ENCODE peak calls at places on chromosomes 12 and 14, in eight cellular contexts. One of them, this sample, is unnamed.

GRCh38 chr12:1811281-1811947 is 9.0 kb upstream of the LRTM2 start:
- DNase-seq in fibroblast of the aortic adventitia: no peak
- DNase-seq in CD8-positive, alpha-beta T cell: peak; percentile 40
- DNase-seq in A549: no peak
- DNase-seq in endodermal cell: no peak
- DNase-seq in IMR-90: peak; percentile 52
- DNase-seq in nephron progenitor cell: no peak
- DNase-seq in fibroblast of lung: peak; percentile 79
- DNase-seq in this sample: no peak

GRCh38 chr14:105199093-105199492 is 18.0 kb upstream of the NUDT14 start:
- DNase-seq in endodermal cell: no peak
- DNase-seq in CD8-positive, alpha-beta T cell: no peak
- DNase-seq in fibroblast of lung: peak; percentile 61
- DNase-seq in nephron progenitor cell: no peak
- DNase-seq in fibroblast of the aortic adventitia: no peak
- DNase-seq in IMR-90: peak; percentile 19
- DNase-seq in A549: no peak
- DNase-seq in this sample: no peak

GRCh38 chr14:69611264-69612013 is at the start of gene SUSD6:
- DNase-seq in CD8-positive, alpha-beta T cell: peak; percentile 87
- DNase-seq in endodermal cell: peak; percentile 94
- DNase-seq in fibroblast of lung: peak; percentile 82
- DNase-seq in fibroblast of the aortic adventitia: peak; percentile 84
- DNase-seq in IMR-90: peak; percentile 85
- DNase-seq in A549: peak; percentile 86
- DNase-seq in nephron progenitor cell: peak; percentile 86
- DNase-seq in this sample: peak; percentile 64

GRCh38 chr12:6612247-6612646 is 5.1 kb upstream of the CHD4 start:
- DNase-seq in fibroblast of the aortic adventitia: no peak
- DNase-seq in A549: no peak
- DNase-seq in IMR-90: no peak
- DNase-seq in nephron progenitor cell: no peak
- DNase-seq in endodermal cell: no peak
- DNase-seq in CD8-positive, alpha-beta T cell: peak; percentile 46
- DNase-seq in fibroblast of lung: no peak
- DNase-seq in this sample: no peak

GRCh38 chr12:8722286-8722685 is 24.5 kb downstream of the RIMKLB start:
- DNase-seq in A549: no peak
- DNase-seq in fibroblast of the aortic adventitia: no peak
- DNase-seq in CD8-positive, alpha-beta T cell: no peak
- DNase-seq in fibroblast of lung: no peak
- DNase-seq in IMR-90: no peak
- DNase-seq in endodermal cell: no peak
- DNase-seq in nephron progenitor cell: no peak
- DNase-seq in this sample: no peak

GRCh38 chr12:1848741-1849140 is 28.4 kb downstream of the LRTM2 start:
- DNase-seq in CD8-positive, alpha-beta T cell: no peak
- DNase-seq in endodermal cell: peak; percentile 20
- DNase-seq in nephron progenitor cell: no peak
- DNase-seq in fibroblast of lung: no peak
- DNase-seq in A549: no peak
- DNase-seq in fibroblast of the aortic adventitia: no peak
- DNase-seq in IMR-90: no peak
- DNase-seq in this sample: no peak

GRCh38 chr12:132657004-132657727 is 30.0 kb downstream of the POLE start:
- DNase-seq in fibroblast of the aortic adventitia: no peak
- DNase-seq in A549: no peak
- DNase-seq in CD8-positive, alpha-beta T cell: no peak
- DNase-seq in IMR-90: no peak
- DNase-seq in endodermal cell: no peak
- DNase-seq in nephron progenitor cell: no peak
- DNase-seq in fibroblast of lung: no peak
- DNase-seq in this sample: no peak

GRCh38 chr12:113222730-113223531 is 1.7 kb downstream of the TPCN1 start:
- DNase-seq in fibroblast of the aortic adventitia: peak; percentile 88
- DNase-seq in IMR-90: peak; percentile 92
- DNase-seq in fibroblast of lung: peak; percentile 85
- DNase-seq in nephron progenitor cell: no peak
- DNase-seq in CD8-positive, alpha-beta T cell: no peak
- DNase-seq in A549: peak; percentile 94
- DNase-seq in endodermal cell: peak; percentile 73
- DNase-seq in this sample: peak; percentile 75

GRCh38 chr14:68603682-68604360 is 189.0 kb downstream of the ZFP36L1 start:
- DNase-seq in fibroblast of the aortic adventitia: no peak
- DNase-seq in CD8-positive, alpha-beta T cell: no peak
- DNase-seq in A549: no peak
- DNase-seq in endodermal cell: peak; percentile 37
- DNase-seq in IMR-90: no peak
- DNase-seq in fibroblast of lung: no peak
- DNase-seq in nephron progenitor cell: no peak
- DNase-seq in this sample: no peak

GRCh38 chr12:97456792-97457191 is 5.8 kb upstream of the RMST start:
- DNase-seq in CD8-positive, alpha-beta T cell: no peak
- DNase-seq in IMR-90: no peak
- DNase-seq in fibroblast of the aortic adventitia: no peak
- DNase-seq in fibroblast of lung: no peak
- DNase-seq in nephron progenitor cell: no peak
- DNase-seq in endodermal cell: no peak
- DNase-seq in A549: no peak
- DNase-seq in this sample: no peak

GRCh38 chr14:98185036-98185435 is 1087.0 kb downstream of the BCL11B start:
- DNase-seq in A549: no peak
- DNase-seq in IMR-90: no peak
- DNase-seq in CD8-positive, alpha-beta T cell: no peak
- DNase-seq in endodermal cell: no peak
- DNase-seq in nephron progenitor cell: no peak
- DNase-seq in fibroblast of the aortic adventitia: no peak
- DNase-seq in fibroblast of lung: no peak
- DNase-seq in this sample: no peak

GRCh38 chr12:96044017-96044985 is 8.9 kb upstream of the LTA4H start:
- DNase-seq in CD8-positive, alpha-beta T cell: no peak
- DNase-seq in IMR-90: peak; percentile 84
- DNase-seq in A549: no peak
- DNase-seq in fibroblast of the aortic adventitia: peak; percentile 82
- DNase-seq in nephron progenitor cell: no peak
- DNase-seq in endodermal cell: no peak
- DNase-seq in fibroblast of lung: peak; percentile 69
- DNase-seq in this sample: peak; percentile 22

GRCh38 chr14:75165586-75166391 is 10.6 kb downstream of the TMED10 start:
- DNase-seq in fibroblast of lung: peak; percentile 55
- DNase-seq in IMR-90: no peak
- DNase-seq in fibroblast of the aortic adventitia: no peak
- DNase-seq in CD8-positive, alpha-beta T cell: no peak
- DNase-seq in A549: no peak
- DNase-seq in nephron progenitor cell: no peak
- DNase-seq in endodermal cell: no peak
- DNase-seq in this sample: no peak

GRCh38 chr12:25958254-25959068 is at the start of gene RASSF8:
- DNase-seq in CD8-positive, alpha-beta T cell: no peak
- DNase-seq in fibroblast of the aortic adventitia: peak; percentile 69
- DNase-seq in A549: peak; percentile 62
- DNase-seq in endodermal cell: peak; percentile 92
- DNase-seq in IMR-90: peak; percentile 72
- DNase-seq in fibroblast of lung: peak; percentile 70
- DNase-seq in nephron progenitor cell: peak; percentile 83
- DNase-seq in this sample: peak; percentile 58

GRCh38 chr12:1933342-1933992 is 15.0 kb upstream of the CACNA2D4 start:
- DNase-seq in nephron progenitor cell: peak; percentile 37
- DNase-seq in fibroblast of lung: peak; percentile 77
- DNase-seq in A549: no peak
- DNase-seq in fibroblast of the aortic adventitia: peak; percentile 13
- DNase-seq in endodermal cell: peak; percentile 60
- DNase-seq in IMR-90: peak; percentile 81
- DNase-seq in CD8-positive, alpha-beta T cell: no peak
- DNase-seq in this sample: no peak

GRCh38 chr12:75315518-75315917 is 14.6 kb downstream of the CAPS2 start:
- DNase-seq in IMR-90: peak; percentile 64
- DNase-seq in nephron progenitor cell: no peak
- DNase-seq in fibroblast of the aortic adventitia: peak; percentile 47
- DNase-seq in fibroblast of lung: peak; percentile 82
- DNase-seq in CD8-positive, alpha-beta T cell: no peak
- DNase-seq in endodermal cell: no peak
- DNase-seq in A549: peak; percentile 17
- DNase-seq in this sample: no peak

GRCh38 chr14:88550078-88550477 is 4.7 kb downstream of the PTPN21 start:
- DNase-seq in fibroblast of lung: no peak
- DNase-seq in A549: no peak
- DNase-seq in endodermal cell: no peak
- DNase-seq in CD8-positive, alpha-beta T cell: no peak
- DNase-seq in IMR-90: no peak
- DNase-seq in nephron progenitor cell: no peak
- DNase-seq in fibroblast of the aortic adventitia: no peak
- DNase-seq in this sample: no peak

GRCh38 chr14:88552859-88553258 is 1.9 kb downstream of the PTPN21 start:
- DNase-seq in A549: no peak
- DNase-seq in fibroblast of lung: no peak
- DNase-seq in endodermal cell: no peak
- DNase-seq in fibroblast of the aortic adventitia: no peak
- DNase-seq in nephron progenitor cell: no peak
- DNase-seq in CD8-positive, alpha-beta T cell: no peak
- DNase-seq in IMR-90: no peak
- DNase-seq in this sample: no peak

GRCh38 chr14:88553886-88554457 is 835 bp downstream of the PTPN21 start:
- DNase-seq in IMR-90: peak; percentile 8
- DNase-seq in nephron progenitor cell: no peak
- DNase-seq in endodermal cell: no peak
- DNase-seq in fibroblast of lung: peak; percentile 32
- DNase-seq in A549: no peak
- DNase-seq in CD8-positive, alpha-beta T cell: no peak
- DNase-seq in fibroblast of the aortic adventitia: peak; percentile 42
- DNase-seq in this sample: no peak

GRCh38 chr14:88551936-88552565 is 2.8 kb downstream of the PTPN21 start:
- DNase-seq in IMR-90: peak; percentile 19
- DNase-seq in fibroblast of the aortic adventitia: peak; percentile 34
- DNase-seq in CD8-positive, alpha-beta T cell: no peak
- DNase-seq in fibroblast of lung: peak; percentile 34
- DNase-seq in nephron progenitor cell: peak; percentile 16
- DNase-seq in A549: no peak
- DNase-seq in endodermal cell: peak; percentile 73
- DNase-seq in this sample: no peak

GRCh38 chr14:88551094-88551870 is 3.5 kb downstream of the PTPN21 start:
- DNase-seq in IMR-90: peak; percentile 82
- DNase-seq in endodermal cell: peak; percentile 94
- DNase-seq in nephron progenitor cell: peak; percentile 74
- DNase-seq in fibroblast of lung: peak; percentile 82
- DNase-seq in fibroblast of the aortic adventitia: peak; percentile 89
- DNase-seq in CD8-positive, alpha-beta T cell: peak; percentile 34
- DNase-seq in A549: peak; percentile 91
- DNase-seq in this sample: peak; percentile 54
- TF ChIP-seq CTCF in IMR-90: peak; percentile 40
- TF ChIP-seq CTCF in endodermal cell: peak; percentile 64
- TF ChIP-seq CTCF in nephron progenitor cell: no peak
- TF ChIP-seq CTCF in fibroblast of lung: peak; percentile 36
- TF ChIP-seq CTCF in fibroblast of the aortic adventitia: peak; percentile 42
- TF ChIP-seq CTCF in CD8-positive, alpha-beta T cell: no peak
- TF ChIP-seq CTCF in A549: peak; percentile 22
- TF ChIP-seq CTCF in this sample: peak; percentile 51

GRCh38 chr12:104656383-104656782 is 199.6 kb downstream of the CHST11 start:
- DNase-seq in fibroblast of lung: no peak
- DNase-seq in endodermal cell: peak; percentile 76
- DNase-seq in nephron progenitor cell: no peak
- DNase-seq in A549: no peak
- DNase-seq in fibroblast of the aortic adventitia: no peak
- DNase-seq in CD8-positive, alpha-beta T cell: no peak
- DNase-seq in IMR-90: no peak
- DNase-seq in this sample: no peak
- TF ChIP-seq CTCF in fibroblast of lung: no peak
- TF ChIP-seq CTCF in endodermal cell: no peak
- TF ChIP-seq CTCF in nephron progenitor cell: no peak
- TF ChIP-seq CTCF in A549: no peak
- TF ChIP-seq CTCF in fibroblast of the aortic adventitia: no peak
- TF ChIP-seq CTCF in CD8-positive, alpha-beta T cell: no peak
- TF ChIP-seq CTCF in IMR-90: no peak
- TF ChIP-seq CTCF in this sample: no peak

DNA sequence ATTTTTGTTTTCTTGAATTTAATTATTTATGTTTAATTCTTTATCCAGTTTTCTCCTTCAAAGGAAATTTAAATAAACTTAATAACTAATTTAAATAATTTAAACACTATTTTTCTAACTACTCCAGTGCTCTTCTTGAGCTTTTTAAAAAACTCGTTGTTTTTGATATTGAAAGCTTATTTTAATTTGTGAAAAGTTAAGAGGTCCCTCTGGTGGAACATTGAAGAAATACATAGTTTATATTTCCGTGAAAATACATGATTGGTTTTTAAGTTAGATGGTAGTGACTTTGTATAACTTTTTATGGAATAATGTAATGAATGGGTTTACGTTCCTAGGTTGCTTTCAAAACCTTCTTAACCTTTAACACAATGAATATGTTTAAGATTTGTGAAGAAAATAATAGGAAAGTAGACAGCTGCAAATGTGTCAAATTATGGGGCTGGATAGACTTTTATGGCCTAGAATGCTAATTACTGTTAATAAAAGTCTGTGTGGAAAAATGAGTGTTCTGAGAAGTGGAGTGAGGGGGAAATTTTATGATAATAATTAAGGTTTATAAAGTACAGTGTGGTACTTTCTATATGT is 45.9 kb upstream of the MSRB3 start:
- DNase-seq in IMR-90: peak; percentile 38
- DNase-seq in endodermal cell: no peak
- DNase-seq in fibroblast of the aortic adventitia: peak; percentile 53
- DNase-seq in A549: peak; percentile 22
- DNase-seq in CD8-positive, alpha-beta T cell: no peak
- DNase-seq in nephron progenitor cell: no peak
- DNase-seq in fibroblast of lung: peak; percentile 11
- DNase-seq in this sample: no peak
- TF ChIP-seq CTCF in IMR-90: peak; percentile 47
- TF ChIP-seq CTCF in endodermal cell: peak; percentile 72
- TF ChIP-seq CTCF in fibroblast of the aortic adventitia: peak; percentile 38
- TF ChIP-seq CTCF in A549: peak; percentile 47
- TF ChIP-seq CTCF in CD8-positive, alpha-beta T cell: peak; percentile 69
- TF ChIP-seq CTCF in nephron progenitor cell: peak; percentile 4
- TF ChIP-seq CTCF in fibroblast of lung: peak; percentile 17
- TF ChIP-seq CTCF in this sample: peak; percentile 36

GRCh38 chr12:23950011-23950774 is 723 bp upstream of the SOX5 start:
- DNase-seq in IMR-90: peak; percentile 16
- DNase-seq in fibroblast of the aortic adventitia: peak; percentile 31
- DNase-seq in endodermal cell: peak; percentile 73
- DNase-seq in nephron progenitor cell: peak; percentile 19
- DNase-seq in A549: no peak
- DNase-seq in fibroblast of lung: peak; percentile 23
- DNase-seq in CD8-positive, alpha-beta T cell: no peak
- DNase-seq in this sample: no peak

GRCh38 chr12:23950775-23951391 is 1.4 kb upstream of the SOX5 start:
- DNase-seq in nephron progenitor cell: peak; percentile 47
- DNase-seq in IMR-90: peak; percentile 17
- DNase-seq in fibroblast of lung: peak; percentile 39
- DNase-seq in CD8-positive, alpha-beta T cell: no peak
- DNase-seq in fibroblast of the aortic adventitia: peak; percentile 12
- DNase-seq in A549: no peak
- DNase-seq in endodermal cell: no peak
- DNase-seq in this sample: no peak

GRCh38 chr12:23952071-23952470 is 2.6 kb upstream of the SOX5 start:
- DNase-seq in IMR-90: no peak
- DNase-seq in A549: no peak
- DNase-seq in CD8-positive, alpha-beta T cell: no peak
- DNase-seq in fibroblast of lung: no peak
- DNase-seq in nephron progenitor cell: no peak
- DNase-seq in endodermal cell: no peak
- DNase-seq in fibroblast of the aortic adventitia: no peak
- DNase-seq in this sample: no peak

GRCh38 chr12:23947395-23947794 is 2.1 kb downstream of the SOX5 start:
- DNase-seq in A549: no peak
- DNase-seq in nephron progenitor cell: no peak
- DNase-seq in fibroblast of the aortic adventitia: no peak
- DNase-seq in CD8-positive, alpha-beta T cell: no peak
- DNase-seq in endodermal cell: no peak
- DNase-seq in fibroblast of lung: no peak
- DNase-seq in IMR-90: no peak
- DNase-seq in this sample: no peak

GRCh38 chr12:23949212-23950010 is at the start of gene SOX5:
- DNase-seq in endodermal cell: peak; percentile 85
- DNase-seq in fibroblast of lung: peak; percentile 81
- DNase-seq in nephron progenitor cell: peak; percentile 45
- DNase-seq in fibroblast of the aortic adventitia: peak; percentile 59
- DNase-seq in A549: peak; percentile 4
- DNase-seq in CD8-positive, alpha-beta T cell: no peak
- DNase-seq in IMR-90: peak; percentile 68
- DNase-seq in this sample: peak; percentile 10
- TF ChIP-seq CTCF in endodermal cell: no peak
- TF ChIP-seq CTCF in fibroblast of lung: no peak
- TF ChIP-seq CTCF in nephron progenitor cell: no peak
- TF ChIP-seq CTCF in fibroblast of the aortic adventitia: no peak
- TF ChIP-seq CTCF in A549: no peak
- TF ChIP-seq CTCF in CD8-positive, alpha-beta T cell: no peak
- TF ChIP-seq CTCF in IMR-90: no peak
- TF ChIP-seq CTCF in this sample: no peak

This sample was measured in AG09319.